ENCODE peak calls at places on chromosomes 4 and X, in nine cellular contexts. K is bronchial epithelial cell; X is ACHN; L is stimulated activated CD4-positive, alpha-beta T cell treated with anti-CD3 and anti-CD28 coated beads, TNF-alpha, amount 100 ng/mL, for 48 hours; H is heart right ventricle; U is NCI-H2081; R is foreskin fibroblast; S is mammary epithelial cell; I is LHCN-M2. B is an unnamed sample.

GRCh38 chr4:158079661-158080060 is 93.2 kb downstream of the GASK1B start:
- DNase-seq in I (peak; percentile 64), L (no peak), S (no peak), H (peak; percentile 32), K (no peak), R (no peak), U (no peak), X (no peak), B (no peak)

GRCh38 chr4:48858130-48858529 is 27.2 kb downstream of the OCIAD1 start:
- DNase-seq in I (peak; percentile 64), H (no peak), S (no peak), U (no peak), L (no peak), R (no peak), X (no peak), K (no peak), B (no peak)

GRCh38 chr4:33696586-33696985 is 2547.7 kb downstream of the ARAP2 start:
- DNase-seq in K (peak; percentile 19), I (peak; percentile 43), X (no peak), H (no peak), S (no peak), R (peak; percentile 14), U (no peak), L (no peak), B (no peak)

GRCh38 chr4:26362745-26363439 is 42.1 kb downstream of the RBPJ start:
- DNase-seq in U (no peak), X (no peak), H (no peak), R (peak; percentile 42), I (no peak), S (no peak), L (no peak), K (peak; percentile 10), B (no peak)

GRCh38 chr4:11599044-11599443 is 170.3 kb upstream of the HS3ST1 start:
- DNase-seq in K (peak; percentile 64), S (no peak), L (no peak), R (no peak), X (peak; percentile 66), I (no peak), H (no peak), U (no peak), B (no peak)

GRCh38 chr4:89829470-89830138 is 7.4 kb downstream of the SNCA start:
- DNase-seq in U (no peak), K (peak; percentile 81), H (peak; percentile 24), X (no peak), I (peak; percentile 3), R (peak; percentile 39), L (no peak), S (peak; percentile 86), B (peak; percentile 35)

GRCh38 chrX:41542151-41542935 is 95.2 kb downstream of the NYX start:
- DNase-seq in S (no peak), R (no peak), K (no peak), U (no peak), H (no peak), L (no peak), X (no peak), I (no peak), B (peak; percentile 64)

GRCh38 chr4:163556169-163556568 is 61.7 kb downstream of the TMA16 start:
- DNase-seq in R (no peak), H (no peak), S (no peak), I (peak; percentile 29), L (no peak), X (peak; percentile 49), U (peak; percentile 36), K (no peak), B (peak; percentile 11)

GRCh38 chr4:48748949-48749596 is 31.0 kb downstream of the FRYL start:
- DNase-seq in H (no peak), X (no peak), I (no peak), S (no peak), L (no peak), U (no peak), K (peak; percentile 27), R (no peak), B (peak; percentile 88)

GRCh38 chrX:108020631-108021030 is 24.2 kb upstream of the VSIG1 start:
- DNase-seq in H (no peak), U (no peak), R (peak; percentile 43), K (no peak), X (peak; percentile 17), L (no peak), I (peak; percentile 14), S (peak; percentile 23), B (no peak)

GRCh38 chrX:136866337-136867095 is 14.0 kb downstream of the RBMX start:
- DNase-seq in U (no peak), R (no peak), X (no peak), H (no peak), L (no peak), S (no peak), K (no peak), I (no peak), B (no peak)

GRCh38 chr4:8706221-8707044 is 113.9 kb downstream of the CPZ start:
- DNase-seq in R (no peak), K (no peak), H (no peak), U (no peak), S (no peak), X (no peak), L (no peak), I (no peak), B (no peak)